ENCODE peak calls at places on chromosomes 16 and 17, in five cellular contexts. G is CD4-positive, alpha-beta T cell; S is upper lobe of right lung; O is IMR-90; X is tibial nerve. C is an unnamed sample.

GRCh38 chr16:17463335-17463734 is 7.4 kb downstream of the XYLT1 start:
- DNase-seq in G (no peak), S (no peak), O (no peak), X (no peak), C (no peak)

GRCh38 chr17:66994943-66995535 is 30.5 kb downstream of the CACNG4 start:
- DNase-seq in G (no peak), S (no peak), O (no peak), X (no peak), C (no peak)

GRCh38 chr16:23071202-23072083 is 77.8 kb downstream of the USP31 start:
- DNase-seq in G (no peak), S (no peak), O (peak; percentile 37), X (no peak), C (no peak)

GRCh38 chr16:1163567-1164055 is 10.7 kb downstream of the CACNA1H start:
- DNase-seq in G (no peak), S (no peak), O (peak; percentile 45), X (no peak), C (no peak)

GRCh38 chr17:33335491-33336173 is 42.5 kb upstream of the ASIC2 start:
- DNase-seq in G (no peak), S (no peak), O (no peak), X (no peak), C (no peak)

GRCh38 chr17:2138768-2139167 is 83.9 kb downstream of the HIC1 start:
- DNase-seq in G (no peak), S (no peak), O (no peak), X (no peak), C (no peak)

GRCh38 chr17:27088767-27089078 is 205.2 kb upstream of the WSB1 start:
- DNase-seq in G (no peak), S (no peak), O (no peak), X (no peak), C (no peak)

GRCh38 chr16:68512183-68512582 is 26.9 kb upstream of the ZFP90 start:
- DNase-seq in G (no peak), S (peak; percentile 50), O (no peak), X (no peak), C (no peak)

GRCh38 chr17:40582328-40582901 is 17.1 kb upstream of the CCR7 start:
- DNase-seq in G (peak; percentile 84), S (peak; percentile 73), O (no peak), X (no peak), C (peak; percentile 77)

GRCh38 chr17:20228410-20228809 is 219.3 kb downstream of the SPECC1 start:
- DNase-seq in G (no peak), S (no peak), O (no peak), X (no peak), C (no peak)

GRCh38 chr17:60354223-60354622 is 37.7 kb downstream of the USP32 start:
- DNase-seq in G (no peak), S (no peak), O (peak; percentile 85), X (no peak), C (no peak)

GRCh38 chr17:57080708-57081107 is 4.3 kb upstream of the AKAP1 start:
- DNase-seq in G (no peak), S (no peak), O (peak; percentile 13), X (no peak), C (no peak)

DNA sequence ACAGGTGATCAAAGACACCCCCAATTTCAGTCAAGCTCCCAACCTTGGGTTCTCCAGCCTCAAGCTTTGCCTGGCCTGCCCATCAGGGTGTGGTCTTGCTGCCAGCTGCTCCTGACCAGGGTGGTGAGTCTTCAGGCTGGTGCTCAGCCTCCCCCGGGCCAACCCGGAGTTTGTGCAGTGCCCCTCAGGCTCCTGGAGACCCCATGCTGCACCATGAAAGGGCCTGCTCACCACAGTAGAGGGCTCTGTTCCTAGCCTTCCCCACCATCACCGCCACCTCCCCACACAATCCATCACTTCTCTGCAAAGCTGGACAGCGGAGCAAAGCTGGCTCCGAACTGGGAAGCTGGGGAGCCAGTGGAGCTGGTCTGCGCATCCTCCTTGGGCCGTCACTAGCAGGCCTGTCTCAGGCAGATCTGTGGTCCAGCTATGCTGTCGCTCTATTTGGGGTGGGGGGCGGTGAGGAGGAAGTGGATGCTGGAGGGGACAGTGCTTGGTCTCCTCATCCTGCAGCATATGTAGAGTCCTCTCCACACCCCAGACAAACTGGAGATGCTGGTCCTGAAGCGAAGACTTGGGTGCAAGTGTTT is 88.5 kb upstream of the RPL38 start:
- DNase-seq in G (no peak), S (peak; percentile 48), O (no peak), X (no peak), C (no peak)
- TF ChIP-seq CTCF in G (no peak), S (no peak), O (no peak), X (no peak), C (no peak)

DNA sequence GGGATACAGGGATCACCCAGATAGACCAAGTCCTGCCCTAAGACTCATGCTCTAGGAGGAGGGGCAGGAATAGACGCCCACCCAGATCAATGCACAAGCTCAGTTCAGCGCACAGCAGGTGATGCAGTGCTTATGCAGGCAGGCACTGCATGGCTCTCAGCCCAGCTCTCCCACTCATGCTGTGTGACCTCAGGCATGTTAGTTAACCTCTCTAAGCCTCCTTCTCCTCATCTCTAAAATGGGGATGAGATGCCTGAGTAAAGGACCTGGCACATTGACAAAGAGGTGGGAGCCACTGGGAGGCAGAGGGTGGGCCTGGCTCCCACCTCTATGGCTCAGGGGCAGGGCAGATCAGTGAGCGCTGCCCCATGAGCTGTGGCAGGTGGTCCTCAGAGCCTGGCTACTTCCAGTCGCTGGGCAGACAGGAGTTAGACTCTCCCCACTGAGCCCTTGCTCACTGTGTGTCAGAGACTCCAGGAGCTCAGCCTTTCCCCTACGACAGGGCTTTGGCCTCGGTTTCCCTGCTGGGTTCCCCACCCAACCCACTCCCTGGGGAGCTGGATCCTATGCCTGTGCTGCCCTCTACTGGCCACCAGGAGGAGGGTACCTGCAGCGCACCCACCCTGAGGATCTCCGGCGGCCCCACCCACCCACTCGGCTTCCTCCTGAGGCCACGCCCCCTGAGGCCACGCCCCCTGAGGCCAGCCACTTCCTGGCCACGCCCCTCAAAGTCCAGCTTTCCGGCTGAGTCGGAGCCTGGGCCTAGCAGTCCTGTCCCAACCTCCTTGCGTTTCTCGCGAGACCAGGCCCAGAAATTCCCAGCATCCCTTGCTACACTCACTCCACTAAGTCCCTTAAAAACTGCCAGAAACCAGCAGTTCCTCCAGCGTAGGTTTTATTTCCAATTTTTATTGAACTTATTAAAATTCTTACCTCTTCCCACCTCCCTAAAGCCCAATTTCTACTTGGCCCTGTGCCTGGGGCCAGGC is 196.1 kb downstream of the GSG1L start:
- DNase-seq in G (peak; percentile 27), S (peak; percentile 85), O (peak; percentile 51), X (no peak), C (peak; percentile 39)
- TF ChIP-seq CTCF in G (peak; percentile 26), S (peak; percentile 31), O (peak; percentile 52), X (no peak), C (peak; percentile 23)

DNA sequence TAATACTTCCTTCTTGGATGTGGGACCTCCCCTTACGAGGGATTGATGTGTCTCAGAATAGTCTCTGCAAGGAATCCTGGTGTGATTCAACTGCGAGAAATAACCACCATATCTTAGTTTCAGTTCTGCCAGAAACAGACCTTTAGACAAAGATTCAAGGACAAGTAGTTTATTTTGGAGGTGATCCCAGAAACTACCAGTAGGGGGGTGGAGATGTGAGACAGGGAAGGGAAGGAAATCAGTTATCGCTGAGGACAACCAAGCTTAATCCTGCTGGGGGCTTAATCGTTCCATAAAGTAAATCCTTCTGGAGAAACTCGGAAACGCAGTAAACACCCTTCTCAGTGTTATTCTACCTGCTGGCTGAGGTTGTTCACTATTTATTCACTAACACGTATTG is 5.0 kb upstream of the SDR42E1 start:
- DNase-seq in G (no peak), S (no peak), O (peak; percentile 14), X (no peak), C (no peak)
- TF ChIP-seq CTCF in G (no peak), S (peak; percentile 44), O (peak; percentile 18), X (no peak), C (no peak)

DNA sequence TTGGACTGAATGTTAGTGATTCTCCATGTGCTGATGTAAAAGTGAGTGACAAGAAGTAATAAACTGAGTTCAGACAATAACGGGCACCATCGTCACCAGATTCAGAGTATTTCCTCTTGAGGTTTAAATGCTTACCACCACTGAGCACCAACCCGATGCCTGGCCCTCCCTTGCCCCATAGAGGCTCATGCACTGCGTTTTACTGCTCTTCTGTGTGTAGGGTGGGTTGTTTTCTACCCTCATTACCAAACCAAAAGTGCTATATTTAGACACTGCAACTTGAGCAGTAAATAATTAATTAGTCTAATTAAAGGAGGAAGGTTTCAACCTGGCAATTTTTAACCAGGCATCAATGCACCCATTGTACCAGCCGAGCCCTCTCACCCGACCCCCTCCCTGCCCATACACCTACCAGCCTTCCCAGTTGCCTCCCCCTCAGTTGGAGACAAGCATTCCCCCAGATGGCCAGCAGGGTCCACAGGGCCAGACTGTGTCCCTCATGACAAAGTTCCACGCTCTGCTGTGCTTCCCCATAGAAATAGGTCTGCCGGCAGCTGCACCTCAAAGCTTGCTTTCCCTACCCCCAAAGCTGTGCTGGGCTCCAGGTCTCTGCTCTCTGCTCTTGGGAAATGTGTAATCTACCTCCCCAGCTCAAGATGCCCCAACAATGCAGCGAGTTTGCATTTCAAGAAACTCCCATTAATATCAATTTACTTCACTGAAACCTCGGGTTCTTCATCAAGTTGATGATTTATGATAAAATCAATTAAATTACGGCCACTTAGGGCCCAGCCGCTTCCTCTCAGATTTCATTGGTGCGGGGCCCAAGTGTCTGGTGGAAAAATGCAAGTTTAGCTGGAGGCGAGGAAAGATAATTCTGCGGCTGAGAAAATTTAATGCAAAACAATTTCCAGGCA is 16.0 kb downstream of the HOXB4 start:
- DNase-seq in G (no peak), S (no peak), O (peak; percentile 68), X (no peak), C (no peak)
- TF ChIP-seq CTCF in G (no peak), S (no peak), O (peak; percentile 46), X (no peak), C (no peak)

GRCh38 chr16:27190316-27190871 is 12.9 kb upstream of the KDM8 start:
- DNase-seq in G (no peak), S (no peak), O (no peak), X (no peak), C (no peak)

GRCh38 chr16:27195941-27196595 is 7.3 kb upstream of the KDM8 start:
- DNase-seq in G (peak; percentile 44), S (no peak), O (no peak), X (no peak), C (no peak)

GRCh38 chr16:27195068-27195741 is 8.1 kb upstream of the KDM8 start:
- DNase-seq in G (no peak), S (no peak), O (no peak), X (no peak), C (no peak)

GRCh38 chr16:27191352-27191924 is 11.9 kb upstream of the KDM8 start:
- DNase-seq in G (no peak), S (no peak), O (no peak), X (no peak), C (no peak)

GRCh38 chr16:27193300-27193990 is 9.9 kb upstream of the KDM8 start:
- DNase-seq in G (no peak), S (no peak), O (no peak), X (no peak), C (no peak)
- TF ChIP-seq CTCF in G (no peak), S (no peak), O (peak; percentile 5), X (no peak), C (no peak)

GRCh38 chr17:42017866-42018200 is 594 bp upstream of the DNAJC7 start:
- DNase-seq in G (no peak), S (no peak), O (no peak), X (no peak), C (no peak)

GRCh38 chr17:42018339-42018738 is 1.1 kb upstream of the DNAJC7 start:
- DNase-seq in G (no peak), S (no peak), O (no peak), X (no peak), C (no peak)

GRCh38 chr17:42018988-42019387 is 902 bp upstream of the NKIRAS2 start:
- DNase-seq in G (no peak), S (no peak), O (no peak), X (no peak), C (no peak)

GRCh38 chr17:42016411-42016831 is 818 bp downstream of the DNAJC7 start:
- DNase-seq in G (no peak), S (no peak), O (peak; percentile 16), X (no peak), C (no peak)

GRCh38 chr17:42016952-42017865 is at the start of gene DNAJC7:
- DNase-seq in G (peak; percentile 87), S (peak; percentile 96), O (peak; percentile 89), X (peak; percentile 84), C (peak; percentile 81)
- TF ChIP-seq CTCF in G (no peak), S (no peak), O (no peak), X (no peak), C (no peak)